ENCODE peak calls at places on chromosomes 16 and 17, in four cellular contexts. J is mesendoderm, I is H1, N is trophoblast cell. M is an unnamed sample.
A peak's percentile ranks its signal among the peaks of the same experiment; 100 is the strongest.

GRCh38 chr16:84952335-84953050 is 58.8 kb downstream of the ZDHHC7 start:
- DNase-seq in N (peak; percentile 90), J (peak; percentile 84), I (peak; percentile 86), M (peak; percentile 87)

GRCh38 chr17:41565338-41565737 is 6.5 kb downstream of the KRT9 start:
- DNase-seq in N (no peak), J (no peak), I (no peak), M (no peak)

GRCh38 chr16:11799509-11800384 is 2.7 kb upstream of the ZC3H7A start:
- DNase-seq in N (no peak), I (no peak), J (peak; percentile 45), M (no peak)

GRCh38 chr17:48125829-48126612 is 18.5 kb downstream of the SNX11 start:
- DNase-seq in I (no peak), N (no peak), J (no peak), M (no peak)

GRCh38 chr16:69613283-69614154 is 47.8 kb downstream of the NFAT5 start:
- DNase-seq in N (no peak), J (no peak), I (no peak), M (no peak)

GRCh38 chr16:84788968-84789371 is 30.8 kb upstream of the CRISPLD2 start:
- DNase-seq in I (no peak), J (no peak), N (no peak), M (no peak)

GRCh38 chr16:56279132-56279531 is 87.8 kb downstream of the GNAO1 start:
- DNase-seq in J (no peak), I (no peak), N (no peak), M (no peak)

GRCh38 chr17:56939869-56940484 is 20.9 kb downstream of the COIL start:
- DNase-seq in J (peak; percentile 80), I (peak; percentile 45), N (no peak), M (no peak)

GRCh38 chr17:29705352-29705751 is 82.6 kb upstream of the CORO6 start:
- DNase-seq in N (no peak), J (no peak), I (no peak), M (no peak)

GRCh38 chr16:50610331-50611262 is 62.4 kb downstream of the NKD1 start:
- DNase-seq in N (no peak), J (peak; percentile 57), I (no peak), M (peak; percentile 61)

GRCh38 chr16:50607970-50608557 is 59.9 kb downstream of the NKD1 start:
- DNase-seq in N (no peak), J (no peak), I (no peak), M (no peak)

GRCh38 chr16:50611332-50611934 is 63.2 kb downstream of the NKD1 start:
- DNase-seq in J (peak; percentile 19), N (no peak), I (no peak), M (no peak)

GRCh38 chr16:50607447-50607846 is 59.3 kb downstream of the NKD1 start:
- DNase-seq in I (no peak), N (no peak), J (no peak), M (no peak)

DNA sequence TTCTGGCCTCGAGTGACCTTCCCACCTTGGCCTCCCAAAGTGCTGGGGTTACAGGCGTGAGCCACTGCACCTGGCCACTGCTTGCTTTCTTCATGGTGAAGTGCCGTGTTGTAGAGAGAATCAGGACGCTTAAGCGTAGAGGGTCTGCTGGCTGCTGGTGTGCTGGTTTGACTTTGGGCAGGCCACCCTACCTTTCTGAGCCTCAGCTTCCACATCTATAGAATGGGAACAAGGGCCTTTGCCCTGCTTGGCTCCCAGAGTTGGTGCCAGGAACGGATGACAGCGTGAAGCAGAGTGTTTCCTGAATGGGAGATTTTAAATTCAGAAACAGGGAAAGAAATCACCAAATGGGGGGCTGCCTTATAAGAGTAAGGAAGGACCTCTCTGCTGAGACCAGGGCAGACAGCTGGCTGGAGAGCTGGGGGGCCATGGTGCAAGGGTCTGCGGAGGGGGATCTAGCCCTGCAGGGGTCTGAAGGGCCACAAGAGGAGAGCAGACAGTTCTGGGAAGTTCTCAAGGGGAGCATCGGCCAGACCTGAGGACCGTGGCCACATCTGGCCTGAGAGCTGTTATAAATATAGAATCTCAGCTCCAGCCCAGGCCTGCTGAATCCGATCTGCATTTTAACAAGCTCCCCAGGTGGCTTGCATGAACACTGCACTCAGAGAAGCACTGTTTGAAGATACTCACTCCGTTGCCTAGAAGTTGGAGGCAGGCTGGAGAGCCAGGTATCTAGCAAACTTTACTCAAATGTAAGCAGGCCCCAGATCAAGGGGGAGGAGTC is 61.0 kb downstream of the NKD1 start:
- DNase-seq in N (no peak), J (peak; percentile 29), I (no peak), M (no peak)
- H3K18ac ChIP-seq in N (no peak overlapping the region), J (no peak overlapping the region), I (no peak overlapping the region), M (no peak overlapping the region)

GRCh38 chr17:27293359-27293897 is 486 bp upstream of the WSB1 start:
- DNase-seq in I (no peak), N (no peak), J (peak; percentile 14), M (no peak)
- H3K79me2 ChIP-seq in I (peaks cover 43% of the 10 kb centered on the region), N (peaks cover 22% of the 10 kb centered on the region), J (peaks cover 37% of the 10 kb centered on the region), M (peaks cover 24% of the 10 kb centered on the region)

GRCh38 chr17:6231886-6232767 is 161.9 kb downstream of the WSCD1 start:
- DNase-seq in J (peak; percentile 61), I (no peak), N (no peak), M (peak; percentile 57)
- H3K18ac ChIP-seq in J (peak overlapping the region; percentile 21), I (peak overlapping the region; percentile 73), N (no peak overlapping the region), M (peak overlapping the region; percentile 56)

DNA sequence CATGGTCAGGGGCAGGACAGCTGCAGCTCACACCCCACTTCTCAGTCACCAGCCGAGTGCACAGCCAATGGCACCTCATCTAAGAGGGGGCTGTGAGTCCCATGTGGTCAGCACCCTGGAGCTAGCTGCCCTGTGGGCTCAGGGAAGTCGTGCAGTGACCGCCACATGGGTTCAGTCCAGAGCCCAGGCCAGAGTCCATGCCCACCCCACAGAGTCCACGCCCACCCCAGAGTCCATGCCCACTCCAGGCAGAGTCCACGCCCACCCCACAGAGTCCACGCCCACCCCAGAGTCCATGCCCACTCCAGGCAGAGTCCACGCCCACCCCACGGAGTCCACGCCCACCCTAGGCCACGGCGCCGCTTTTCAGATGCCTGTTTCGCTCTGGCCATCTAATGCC is 24.1 kb downstream of the SLC7A5 start:
- DNase-seq in N (no peak), J (no peak), I (no peak), M (no peak)
- H3K79me2 ChIP-seq in N (peaks cover 19% of the 10 kb centered on the region), J (peaks cover 80% of the 10 kb centered on the region), I (peaks cover 76% of the 10 kb centered on the region), M (no peaks in the 10 kb centered on the region)

DNA sequence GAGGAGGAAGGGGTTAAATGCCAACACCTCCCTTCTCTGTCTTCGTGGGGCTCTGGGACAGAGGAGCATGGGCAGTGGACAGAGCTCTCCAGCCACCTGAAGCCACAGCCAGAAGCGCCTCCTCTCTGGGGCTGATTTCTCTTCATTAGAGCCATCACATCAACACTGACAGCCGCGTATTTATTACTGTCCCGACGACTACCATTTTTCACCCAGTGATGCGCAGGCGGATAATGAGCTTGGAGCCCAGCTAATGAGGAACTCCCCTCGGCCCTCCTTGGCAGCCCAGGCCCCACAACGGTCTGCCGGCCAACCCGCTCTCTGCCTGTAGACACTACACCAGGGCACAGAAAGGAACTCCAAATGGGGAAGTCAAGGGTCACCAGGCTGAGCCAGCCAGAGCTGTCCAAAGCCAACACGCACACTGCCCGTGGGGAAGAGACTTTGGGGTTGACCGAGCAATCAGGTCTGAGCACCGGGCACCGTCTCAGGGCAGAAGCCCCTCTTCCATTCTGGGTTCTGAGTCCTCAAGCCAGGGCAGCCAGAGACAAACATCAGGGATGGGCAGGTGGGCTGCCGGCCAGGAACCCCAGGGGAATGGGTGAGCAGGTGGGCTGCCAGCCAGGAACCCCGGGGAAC is 13.2 kb downstream of the SDK2 start:
- DNase-seq in J (no peak), N (no peak), I (no peak), M (no peak)
- H3K18ac ChIP-seq in J (no peak overlapping the region), N (peak overlapping the region; percentile 2), I (no peak overlapping the region), M (no peak overlapping the region)

DNA sequence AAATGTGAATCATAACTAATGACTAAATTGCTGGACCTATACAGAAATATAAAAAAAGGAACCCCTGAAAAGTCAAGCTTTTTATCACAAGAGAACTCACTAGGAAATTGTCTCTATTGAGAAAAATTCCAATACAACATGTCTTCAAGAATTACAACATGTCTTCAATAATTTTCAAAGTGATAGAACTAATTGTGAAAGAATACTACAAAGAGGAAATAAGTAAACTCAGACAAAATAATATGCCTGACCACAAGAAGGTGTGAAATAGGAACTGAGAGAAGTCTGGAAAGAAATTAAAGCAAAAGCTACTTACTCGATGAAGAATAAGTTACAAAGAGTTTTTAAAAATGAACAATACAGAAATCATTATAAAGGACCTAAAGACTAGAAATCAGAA is 29.9 kb upstream of the OR1G1 start:
- DNase-seq in J (no peak), I (no peak), N (no peak), M (no peak)
- H3K79me2 ChIP-seq in J (no peaks in the 10 kb centered on the region), I (no peaks in the 10 kb centered on the region), N (no peaks in the 10 kb centered on the region), M (no peaks in the 10 kb centered on the region)